ENCODE peak calls at places on chromosomes 11 and 22, in nine cellular contexts. F is activated T-helper 1 cell treated with anti-CD3 and anti-CD28 coated beads, Interleukin-12 subunit alpha, Interleukin-12 subunit beta, Interleukin-2, Interleukin-4 antibody, amounts not matched to agents 30 ng/mL and 10 ng/mL and 1 ng/mL, durations not matched to agents 14 hours and 24 hours and 36 hours; T is dorsolateral prefrontal cortex; S is ureter; L is anterior cingulate cortex; H is IMR-90; A is stimulated activated CD4-positive, alpha-beta T cell treated with anti-CD3 and anti-CD28 coated beads, Interleukin-2, amount 100 ng/mL, for 24 hours; D is EL; J is GF-D8. Q is an unnamed sample.
A peak's percentile ranks its signal among the peaks of the same experiment; 100 is the strongest.

GRCh38 chr22:30408388-30409101 is 11.7 kb downstream of the SEC14L2 start:
- DNase-seq in F (no peak), T (no peak), S (no peak), L (no peak), H (peak; percentile 65), A (no peak), D (peak; percentile 92), J (no peak), Q (no peak)

GRCh38 chr11:97525273-97525672 is 1135.5 kb downstream of the JRKL start:
- DNase-seq in F (no peak), T (no peak), S (no peak), L (no peak), H (no peak), A (no peak), D (no peak), J (no peak), Q (no peak)

GRCh38 chr11:104594228-104594958 is 303.9 kb downstream of the CASP12 start:
- DNase-seq in F (no peak), T (no peak), S (no peak), L (no peak), H (peak; percentile 39), A (no peak), D (no peak), J (no peak), Q (no peak)

GRCh38 chr11:20387262-20388095 is at the start of gene PRMT3:
- DNase-seq in F (peak; percentile 97), T (peak; percentile 95), S (peak; percentile 96), L (peak; percentile 95), H (peak; percentile 94), A (peak; percentile 97), D (peak; percentile 95), J (peak; percentile 85), Q (peak; percentile 98)

GRCh38 chr11:117376517-117376916 is 48.9 kb downstream of the CEP164 start:
- DNase-seq in F (no peak), T (no peak), S (no peak), L (no peak), H (no peak), A (no peak), D (no peak), J (no peak), Q (no peak)

GRCh38 chr22:28894320-28894719 is 10.9 kb downstream of the ZNRF3 start:
- DNase-seq in F (no peak), T (no peak), S (peak; percentile 57), L (no peak), H (no peak), A (no peak), D (no peak), J (peak; percentile 58), Q (no peak)

GRCh38 chr11:78615724-78616123 is 41.1 kb upstream of the NARS2 start:
- DNase-seq in F (no peak), T (no peak), S (no peak), L (no peak), H (no peak), A (no peak), D (no peak), J (no peak), Q (no peak)

GRCh38 chr11:124050770-124051169 is 9.6 kb upstream of the OR10G7 start:
- DNase-seq in F (no peak), T (no peak), S (no peak), L (no peak), H (no peak), A (no peak), D (no peak), J (no peak), Q (no peak)

GRCh38 chr11:126830216-126830615 is 170.4 kb downstream of the KIRREL3 start:
- DNase-seq in F (no peak), T (no peak), S (no peak), L (no peak), H (no peak), A (no peak), D (no peak), J (no peak), Q (no peak)

GRCh38 chr11:94203070-94203469 is 74.4 kb downstream of the PANX1 start:
- DNase-seq in F (no peak), T (no peak), S (no peak), L (no peak), H (no peak), A (no peak), D (no peak), J (no peak), Q (no peak)

GRCh38 chr11:101127348-101127698 is 2.3 kb downstream of the PGR start:
- DNase-seq in F (no peak), T (no peak), S (no peak), L (no peak), H (no peak), A (no peak), D (no peak), J (no peak), Q (no peak)

GRCh38 chr22:25160120-25160996 is 39.3 kb upstream of the CRYBB3 start:
- DNase-seq in F (no peak), T (no peak), S (no peak), L (no peak), H (no peak), A (no peak), D (no peak), J (no peak), Q (no peak)

GRCh38 chr11:35786188-35786587 is 123.6 kb downstream of the TRIM44 start:
- DNase-seq in F (no peak), T (no peak), S (no peak), L (no peak), H (peak; percentile 29), A (no peak), D (no peak), J (no peak), Q (no peak)

GRCh38 chr11:118002010-118002540 is 15.9 kb downstream of the IL10RA start:
- DNase-seq in F (peak; percentile 70), T (no peak), S (no peak), L (no peak), H (no peak), A (peak; percentile 57), D (no peak), J (peak; percentile 86), Q (peak; percentile 68)

GRCh38 chr11:64553554-64554201 is 37.3 kb upstream of the SLC22A12 start:
- DNase-seq in F (peak; percentile 10), T (peak; percentile 76), S (peak; percentile 66), L (peak; percentile 78), H (peak; percentile 22), A (peak; percentile 67), D (peak; percentile 52), J (no peak), Q (peak; percentile 41)

GRCh38 chr11:24226606-24227005 is 270.2 kb upstream of the LUZP2 start:
- DNase-seq in F (no peak), T (no peak), S (no peak), L (no peak), H (no peak), A (no peak), D (no peak), J (no peak), Q (no peak)

GRCh38 chr11:107017104-107017432 is 1.2 kb downstream of the GUCY1A2 start:
- DNase-seq in F (no peak), T (no peak), S (no peak), L (no peak), H (no peak), A (no peak), D (peak; percentile 30), J (no peak), Q (no peak)

GRCh38 chr11:5364214-5364613 is 12.9 kb downstream of the OR51B6 start:
- DNase-seq in F (no peak), T (no peak), S (no peak), L (no peak), H (peak; percentile 96), A (no peak), D (peak; percentile 98), J (no peak), Q (no peak)

GRCh38 chr11:114172055-114172861 is 112.7 kb downstream of the ZBTB16 start:
- DNase-seq in F (no peak), T (no peak), S (no peak), L (no peak), H (no peak), A (no peak), D (no peak), J (no peak), Q (no peak)

GRCh38 chr22:50544746-50545253 is 899 bp upstream of the KLHDC7B start:
- DNase-seq in F (no peak), T (no peak), S (peak; percentile 43), L (no peak), H (no peak), A (no peak), D (no peak), J (no peak), Q (peak; percentile 33)

GRCh38 chr22:23058063-23058462 is 12.3 kb upstream of the GNAZ start:
- DNase-seq in F (no peak), T (no peak), S (peak; percentile 10), L (no peak), H (no peak), A (no peak), D (no peak), J (no peak), Q (no peak)

GRCh38 chr11:69381681-69382130 is 87.8 kb downstream of the MYEOV start:
- DNase-seq in F (no peak), T (no peak), S (no peak), L (no peak), H (no peak), A (no peak), D (no peak), J (no peak), Q (no peak)

GRCh38 chr11:34411786-34412185 is 26.9 kb upstream of the CAT start:
- DNase-seq in F (no peak), T (no peak), S (no peak), L (no peak), H (no peak), A (no peak), D (peak; percentile 9), J (no peak), Q (no peak)

GRCh38 chr11:34160049-34160721 is 54.8 kb downstream of the NAT10 start:
- DNase-seq in F (no peak), T (no peak), S (no peak), L (no peak), H (no peak), A (no peak), D (no peak), J (no peak), Q (no peak)

GRCh38 chr11:64233913-64234839 is at the start of gene VEGFB:
- DNase-seq in F (peak; percentile 74), T (peak; percentile 75), S (peak; percentile 75), L (peak; percentile 60), H (peak; percentile 26), A (peak; percentile 70), D (peak; percentile 70), J (no peak), Q (peak; percentile 76)

GRCh38 chr22:49418341-49418894 is 409.3 kb downstream of the BRD1 start:
- DNase-seq in F (no peak), T (no peak), S (no peak), L (no peak), H (no peak), A (no peak), D (no peak), J (no peak), Q (no peak)

GRCh38 chr11:33172996-33173395 is 11.7 kb upstream of the CSTF3 start:
- DNase-seq in F (no peak), T (no peak), S (no peak), L (no peak), H (peak; percentile 31), A (no peak), D (no peak), J (no peak), Q (no peak)

Q was measured in activated naive CD8-positive, alpha-beta T cell treated with anti-CD3 and anti-CD28 coated beads for 36 hours.